ENCODE peak calls at places on chromosomes 13 and 19, in five cellular contexts. G, H, Y, P and N are unnamed samples.

GRCh38 chr19:33746159-33746558 is 50.5 kb upstream of the KCTD15 start:
- DNase-seq in G (no peak), H (no peak), Y (no peak), P (no peak), N (no peak)

GRCh38 chr19:44725251-44725650 is 23.3 kb upstream of the BCL3 start:
- DNase-seq in Y (peak; percentile 89), P (no peak), G (no peak), H (no peak), N (no peak)

GRCh38 chr13:95275322-95276118 is 25.7 kb downstream of the ABCC4 start:
- DNase-seq in P (no peak), G (peak; percentile 12), Y (no peak), H (peak; percentile 12), N (no peak)

GRCh38 chr19:33404916-33405315 is 31.4 kb downstream of the CEBPG start:
- DNase-seq in G (peak; percentile 22), Y (peak; percentile 43), H (no peak), P (no peak), N (no peak)

GRCh38 chr19:42113641-42114348 is 18.5 kb downstream of the POU2F2 start:
- DNase-seq in P (no peak), Y (peak; percentile 77), H (peak; percentile 92), G (peak; percentile 98), N (no peak)

GRCh38 chr13:76822691-76823267 is 63.4 kb downstream of the KCTD12 start:
- DNase-seq in G (peak; percentile 69), Y (no peak), H (peak; percentile 53), P (no peak), N (no peak)

GRCh38 chr13:106517151-106517847 is 18.2 kb downstream of the EFNB2 start:
- DNase-seq in G (no peak), H (no peak), P (no peak), Y (no peak), N (no peak)

GRCh38 chr19:39038098-39038497 is 5.7 kb upstream of the FBXO27 start:
- DNase-seq in G (peak; percentile 47), H (peak; percentile 42), Y (peak; percentile 54), P (no peak), N (no peak)

GRCh38 chr19:532578-533484 is 1.3 kb downstream of the CDC34 start:
- DNase-seq in H (peak; percentile 53), P (no peak), G (peak; percentile 74), Y (peak; percentile 71), N (no peak)

GRCh38 chr13:99218126-99218525 is 17.5 kb downstream of the UBAC2 start:
- DNase-seq in H (no peak), G (no peak), P (no peak), Y (no peak), N (no peak)

GRCh38 chr13:42495751-42496150 is 78.2 kb upstream of the TNFSF11 start:
- DNase-seq in G (no peak), P (no peak), Y (no peak), H (no peak), N (no peak)

GRCh38 chr13:73228546-73228945 is 169.7 kb downstream of the KLF5 start:
- DNase-seq in H (peak; percentile 40), Y (no peak), P (no peak), G (peak; percentile 12), N (no peak)

GRCh38 chr13:44271915-44272341 is 101.7 kb upstream of the SERP2 start:
- DNase-seq in H (no peak), G (peak; percentile 26), P (no peak), Y (no peak), N (no peak)

GRCh38 chr19:55080915-55081772 is 5.5 kb downstream of the EPS8L1 start:
- DNase-seq in G (peak; percentile 54), H (no peak), Y (peak; percentile 94), P (no peak), N (no peak)

GRCh38 chr13:107244241-107244640 is 676.3 kb upstream of the ARGLU1 start:
- DNase-seq in G (no peak), Y (no peak), H (no peak), P (no peak), N (no peak)

GRCh38 chr19:47768604-47769003 is 9.9 kb upstream of the SELENOW start:
- DNase-seq in Y (no peak), G (no peak), H (no peak), P (no peak), N (no peak)

GRCh38 chr13:95924389-95924994 is 128.7 kb downstream of the UGGT2 start:
- DNase-seq in Y (no peak), G (peak; percentile 77), P (no peak), H (peak; percentile 40), N (no peak)

DNA sequence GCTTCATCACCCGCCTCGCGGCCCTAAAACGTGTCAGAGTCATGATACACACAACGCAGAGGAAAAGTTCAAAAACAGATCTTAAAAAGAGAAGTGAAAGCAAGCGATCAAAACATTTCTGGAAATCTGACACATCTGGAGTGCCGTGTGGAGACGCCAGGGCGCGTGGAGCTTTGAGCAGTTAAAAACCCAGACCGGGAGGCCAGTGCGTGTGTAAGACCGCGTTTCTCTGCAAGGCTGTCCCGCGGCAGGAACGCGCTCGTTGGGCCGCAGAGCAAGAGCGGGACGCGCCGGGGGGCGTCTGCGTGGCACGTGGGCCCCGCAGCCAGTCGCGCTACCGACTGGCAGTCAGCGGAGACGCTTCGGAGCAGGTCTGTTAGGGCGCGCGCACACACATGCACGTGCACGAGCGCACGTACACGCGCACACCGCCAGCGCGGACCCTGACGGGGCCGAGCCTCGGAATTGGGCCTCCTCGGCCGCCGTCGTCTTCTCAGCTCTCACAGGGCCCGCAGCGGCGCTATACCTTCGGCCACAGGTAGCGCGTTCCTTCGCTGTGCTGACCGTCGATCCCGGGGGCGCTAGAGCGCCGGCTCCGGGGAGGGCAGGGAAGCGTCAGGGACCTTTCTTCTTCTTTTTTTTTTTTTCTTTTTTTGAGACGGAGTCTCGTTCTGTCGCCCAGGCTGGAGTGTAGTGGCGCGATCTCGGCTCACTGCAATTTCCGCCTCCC is 35.8 kb downstream of the RNF6 start:
- DNase-seq in P (peak; percentile 33), H (peak; percentile 93), Y (peak; percentile 97), G (peak; percentile 86), N (peak; percentile 59)
- TF ChIP-seq CTCF in P (peak; percentile 9), H (peak; percentile 57), Y (peak; percentile 40), G (peak; percentile 25), N (no peak)

GRCh38 chr19:17138937-17139598 is 63.5 kb downstream of the MYO9B start:
- DNase-seq in H (no peak), P (peak; percentile 29), Y (no peak), G (no peak), N (no peak)

GRCh38 chr19:17137417-17137816 is 61.8 kb downstream of the MYO9B start:
- DNase-seq in P (no peak), Y (no peak), H (no peak), G (no peak), N (no peak)

GRCh38 chr19:17136617-17137016 is 61.0 kb downstream of the MYO9B start:
- DNase-seq in P (no peak), G (no peak), Y (no peak), H (no peak), N (no peak)

GRCh38 chr19:17136026-17136425 is 60.4 kb downstream of the MYO9B start:
- DNase-seq in G (no peak), P (no peak), Y (no peak), H (no peak), N (no peak)
- H3K4me3 ChIP-seq in G (no peak overlapping the region), P (peak overlapping the region; percentile 55), Y (no peak overlapping the region), H (no peak overlapping the region), N (no peak overlapping the region)

GRCh38 chr13:71514900-71515598 is 352.0 kb downstream of the DACH1 start:
- DNase-seq in P (no peak), Y (no peak), G (no peak), H (no peak), N (no peak)

GRCh38 chr13:71515639-71516038 is 351.4 kb downstream of the DACH1 start:
- DNase-seq in H (no peak), Y (no peak), G (no peak), P (no peak), N (no peak)

GRCh38 chr13:71513414-71514063 is 353.5 kb downstream of the DACH1 start:
- DNase-seq in G (no peak), Y (no peak), H (no peak), P (no peak), N (no peak)

DNA sequence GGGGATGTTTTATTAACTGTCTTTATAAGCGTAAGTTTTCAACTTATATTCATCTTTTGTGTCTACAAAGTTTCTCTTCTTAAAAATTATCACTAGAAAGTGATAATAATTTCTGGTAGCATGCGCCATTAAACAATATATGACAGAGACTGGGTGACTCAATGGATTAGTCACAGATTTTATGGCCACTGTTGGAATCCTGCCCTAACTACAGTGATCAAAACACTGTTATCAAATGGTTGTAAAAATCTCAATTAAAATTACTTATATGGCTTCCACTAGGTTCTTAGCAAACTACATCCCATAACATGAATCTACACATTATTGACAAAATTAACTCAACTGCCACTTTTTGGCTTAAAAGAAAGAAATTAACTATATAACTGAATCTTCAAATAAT is 350.0 kb downstream of the DACH1 start:
- DNase-seq in P (no peak), H (peak; percentile 37), Y (peak; percentile 56), G (peak; percentile 0), N (no peak)
- TF ChIP-seq CTCF in P (no peak), H (no peak), Y (no peak), G (no peak), N (no peak)

DNA sequence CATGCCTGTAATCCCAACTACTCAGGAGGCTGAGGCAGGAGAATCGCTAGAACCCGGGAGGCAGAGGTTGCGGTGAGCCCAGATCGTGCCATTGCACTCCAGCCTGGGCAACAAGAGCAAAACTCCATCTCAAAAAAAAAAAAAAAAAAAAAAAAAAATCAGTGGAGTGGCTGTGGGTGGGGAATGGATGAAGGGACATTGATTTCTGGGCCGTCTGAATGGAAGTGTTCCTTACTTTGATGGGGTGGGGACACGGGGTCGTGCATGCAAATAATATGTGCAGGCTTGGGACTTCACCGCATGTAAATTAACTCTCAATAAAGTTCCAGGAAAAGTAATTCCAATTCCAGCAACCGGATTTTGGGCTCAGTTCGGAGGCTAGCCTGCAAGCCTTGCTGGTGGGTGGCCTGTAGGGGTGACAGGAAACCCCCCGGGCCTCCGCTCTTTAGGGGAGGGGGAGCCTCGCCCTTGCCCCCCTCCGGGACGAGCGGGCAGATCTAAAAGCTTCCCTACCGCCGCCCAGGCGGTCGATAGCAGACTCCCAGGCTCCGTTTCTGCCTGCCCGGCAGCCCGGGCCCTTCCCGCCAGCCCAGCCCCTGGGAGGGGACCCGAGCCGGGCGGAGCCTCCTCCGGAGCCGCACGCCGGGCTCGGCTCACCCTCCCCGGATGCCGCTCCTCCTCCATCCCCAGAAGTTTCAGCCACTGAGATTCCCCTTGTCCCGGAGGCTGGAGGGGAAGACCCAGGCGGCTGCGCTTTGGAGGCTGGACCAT is 48.0 kb upstream of the ADGRE5 start:
- DNase-seq in G (peak; percentile 31), H (peak; percentile 56), Y (peak; percentile 53), P (no peak), N (no peak)
- H3K4me3 ChIP-seq in G (peak overlapping the region; percentile 33), H (peak overlapping the region; percentile 61), Y (peak overlapping the region; percentile 45), P (peak overlapping the region; percentile 68), N (peak overlapping the region; percentile 31)

GRCh38 chr19:1613808-1614570 is 8.7 kb upstream of the UQCR11 start:
- DNase-seq in Y (no peak), P (no peak), H (no peak), G (no peak), N (no peak)
- TF ChIP-seq CTCF in Y (no peak), P (no peak), H (no peak), G (no peak), N (no peak)

GRCh38 chr13:29648760-29649159 is 53.3 kb upstream of the SLC7A1 start:
- DNase-seq in G (no peak), P (no peak), H (no peak), Y (no peak), N (no peak)
- H3K4me3 ChIP-seq in G (no peak overlapping the region), P (no peak overlapping the region), H (no peak overlapping the region), Y (no peak overlapping the region), N (no peak overlapping the region)